ENCODE peak calls at places on chromosomes 11 and 22, in six cellular contexts. One of them, this sample, is unnamed.

GRCh38 chr11:90341986-90342385 is 119.1 kb upstream of the CHORDC1 start:
- DNase-seq in osteocyte: no peak
- DNase-seq in heart right ventricle: no peak
- DNase-seq in K562: no peak
- DNase-seq in GM10248: no peak
- DNase-seq in body of pancreas: no peak
- DNase-seq in this sample: no peak

GRCh38 chr11:65440831-65441499 is 18.4 kb downstream of the NEAT1 start:
- DNase-seq in osteocyte: no peak
- DNase-seq in heart right ventricle: no peak
- DNase-seq in K562: no peak
- DNase-seq in GM10248: no peak
- DNase-seq in body of pancreas: peak
- DNase-seq in this sample: no peak

GRCh38 chr11:64619196-64619595 is 28.2 kb downstream of the SLC22A12 start:
- DNase-seq in osteocyte: no peak
- DNase-seq in heart right ventricle: no peak
- DNase-seq in K562: no peak
- DNase-seq in GM10248: no peak
- DNase-seq in body of pancreas: no peak
- DNase-seq in this sample: no peak

GRCh38 chr11:8403310-8403709 is 139.6 kb upstream of the LMO1 start:
- DNase-seq in osteocyte: no peak
- DNase-seq in heart right ventricle: no peak
- DNase-seq in K562: no peak
- DNase-seq in GM10248: no peak
- DNase-seq in body of pancreas: no peak
- DNase-seq in this sample: no peak

GRCh38 chr11:76209956-76210885 is 3.9 kb upstream of the WNT11 start:
- DNase-seq in osteocyte: no peak
- DNase-seq in heart right ventricle: peak
- DNase-seq in K562: no peak
- DNase-seq in GM10248: no peak
- DNase-seq in body of pancreas: peak
- DNase-seq in this sample: no peak

GRCh38 chr22:48901324-48901723 is 926.3 kb downstream of the BRD1 start:
- DNase-seq in osteocyte: peak
- DNase-seq in heart right ventricle: no peak
- DNase-seq in K562: no peak
- DNase-seq in GM10248: no peak
- DNase-seq in body of pancreas: no peak
- DNase-seq in this sample: no peak

GRCh38 chr11:117381988-117382387 is 54.3 kb downstream of the CEP164 start:
- DNase-seq in osteocyte: no peak
- DNase-seq in heart right ventricle: no peak
- DNase-seq in K562: no peak
- DNase-seq in GM10248: no peak
- DNase-seq in body of pancreas: no peak
- DNase-seq in this sample: no peak

GRCh38 chr22:44697423-44698179 is 4.4 kb upstream of the PRR5 start:
- DNase-seq in osteocyte: peak
- DNase-seq in heart right ventricle: peak
- DNase-seq in K562: peak
- DNase-seq in GM10248: peak
- DNase-seq in body of pancreas: peak
- DNase-seq in this sample: peak

GRCh38 chr11:65781962-65782815 is 1.4 kb upstream of the AP5B1 start:
- DNase-seq in osteocyte: no peak
- DNase-seq in heart right ventricle: no peak
- DNase-seq in K562: no peak
- DNase-seq in GM10248: no peak
- DNase-seq in body of pancreas: no peak
- DNase-seq in this sample: peak

GRCh38 chr11:37184371-37184770 is 586.3 kb upstream of the RAG2 start:
- DNase-seq in osteocyte: no peak
- DNase-seq in heart right ventricle: no peak
- DNase-seq in K562: no peak
- DNase-seq in GM10248: no peak
- DNase-seq in body of pancreas: no peak
- DNase-seq in this sample: no peak

GRCh38 chr11:105144887-105145286 is 5.3 kb upstream of the CARD18 start:
- DNase-seq in osteocyte: no peak
- DNase-seq in heart right ventricle: no peak
- DNase-seq in K562: no peak
- DNase-seq in GM10248: no peak
- DNase-seq in body of pancreas: no peak
- DNase-seq in this sample: no peak

GRCh38 chr11:47523491-47524199 is 29.3 kb downstream of the CELF1 start:
- DNase-seq in osteocyte: no peak
- DNase-seq in heart right ventricle: peak
- DNase-seq in K562: peak
- DNase-seq in GM10248: no peak
- DNase-seq in body of pancreas: peak
- DNase-seq in this sample: no peak

GRCh38 chr22:48370508-48371325 is 1457.0 kb downstream of the BRD1 start:
- DNase-seq in osteocyte: peak
- DNase-seq in heart right ventricle: no peak
- DNase-seq in K562: no peak
- DNase-seq in GM10248: no peak
- DNase-seq in body of pancreas: no peak
- DNase-seq in this sample: no peak

GRCh38 chr11:113681711-113682410 is 24.2 kb downstream of the TMPRSS5 start:
- DNase-seq in osteocyte: no peak
- DNase-seq in heart right ventricle: no peak
- DNase-seq in K562: peak
- DNase-seq in GM10248: no peak
- DNase-seq in body of pancreas: no peak
- DNase-seq in this sample: no peak

GRCh38 chr22:20887375-20887774 is 28.6 kb downstream of the SNAP29 start:
- DNase-seq in osteocyte: no peak
- DNase-seq in heart right ventricle: no peak
- DNase-seq in K562: peak
- DNase-seq in GM10248: no peak
- DNase-seq in body of pancreas: no peak
- DNase-seq in this sample: no peak

GRCh38 chr11:67558084-67558772 is 25.4 kb upstream of the GSTP1 start:
- DNase-seq in osteocyte: no peak
- DNase-seq in heart right ventricle: peak
- DNase-seq in K562: no peak
- DNase-seq in GM10248: peak
- DNase-seq in body of pancreas: no peak
- DNase-seq in this sample: no peak

GRCh38 chr11:43708776-43709175 is 28.2 kb downstream of the HSD17B12 start:
- DNase-seq in osteocyte: no peak
- DNase-seq in heart right ventricle: no peak
- DNase-seq in K562: no peak
- DNase-seq in GM10248: no peak
- DNase-seq in body of pancreas: no peak
- DNase-seq in this sample: no peak

GRCh38 chr11:105201166-105201565 is 61.6 kb upstream of the CARD18 start:
- DNase-seq in osteocyte: no peak
- DNase-seq in heart right ventricle: no peak
- DNase-seq in K562: no peak
- DNase-seq in GM10248: no peak
- DNase-seq in body of pancreas: no peak
- DNase-seq in this sample: no peak

GRCh38 chr22:29663230-29663826 is 56.5 kb upstream of the CABP7 start:
- DNase-seq in osteocyte: no peak
- DNase-seq in heart right ventricle: no peak
- DNase-seq in K562: no peak
- DNase-seq in GM10248: no peak
- DNase-seq in body of pancreas: no peak
- DNase-seq in this sample: no peak

GRCh38 chr11:27718346-27718852 is 18.1 kb upstream of the BDNF start:
- DNase-seq in osteocyte: peak
- DNase-seq in heart right ventricle: no peak
- DNase-seq in K562: no peak
- DNase-seq in GM10248: no peak
- DNase-seq in body of pancreas: no peak
- DNase-seq in this sample: no peak

GRCh38 chr22:27624705-27625104 is 176.9 kb downstream of the MN1 start:
- DNase-seq in osteocyte: no peak
- DNase-seq in heart right ventricle: no peak
- DNase-seq in K562: no peak
- DNase-seq in GM10248: no peak
- DNase-seq in body of pancreas: no peak
- DNase-seq in this sample: no peak

GRCh38 chr11:4821021-4821420 is at the start of gene OR51F2:
- DNase-seq in osteocyte: no peak
- DNase-seq in heart right ventricle: no peak
- DNase-seq in K562: no peak
- DNase-seq in GM10248: no peak
- DNase-seq in body of pancreas: no peak
- DNase-seq in this sample: no peak

DNA sequence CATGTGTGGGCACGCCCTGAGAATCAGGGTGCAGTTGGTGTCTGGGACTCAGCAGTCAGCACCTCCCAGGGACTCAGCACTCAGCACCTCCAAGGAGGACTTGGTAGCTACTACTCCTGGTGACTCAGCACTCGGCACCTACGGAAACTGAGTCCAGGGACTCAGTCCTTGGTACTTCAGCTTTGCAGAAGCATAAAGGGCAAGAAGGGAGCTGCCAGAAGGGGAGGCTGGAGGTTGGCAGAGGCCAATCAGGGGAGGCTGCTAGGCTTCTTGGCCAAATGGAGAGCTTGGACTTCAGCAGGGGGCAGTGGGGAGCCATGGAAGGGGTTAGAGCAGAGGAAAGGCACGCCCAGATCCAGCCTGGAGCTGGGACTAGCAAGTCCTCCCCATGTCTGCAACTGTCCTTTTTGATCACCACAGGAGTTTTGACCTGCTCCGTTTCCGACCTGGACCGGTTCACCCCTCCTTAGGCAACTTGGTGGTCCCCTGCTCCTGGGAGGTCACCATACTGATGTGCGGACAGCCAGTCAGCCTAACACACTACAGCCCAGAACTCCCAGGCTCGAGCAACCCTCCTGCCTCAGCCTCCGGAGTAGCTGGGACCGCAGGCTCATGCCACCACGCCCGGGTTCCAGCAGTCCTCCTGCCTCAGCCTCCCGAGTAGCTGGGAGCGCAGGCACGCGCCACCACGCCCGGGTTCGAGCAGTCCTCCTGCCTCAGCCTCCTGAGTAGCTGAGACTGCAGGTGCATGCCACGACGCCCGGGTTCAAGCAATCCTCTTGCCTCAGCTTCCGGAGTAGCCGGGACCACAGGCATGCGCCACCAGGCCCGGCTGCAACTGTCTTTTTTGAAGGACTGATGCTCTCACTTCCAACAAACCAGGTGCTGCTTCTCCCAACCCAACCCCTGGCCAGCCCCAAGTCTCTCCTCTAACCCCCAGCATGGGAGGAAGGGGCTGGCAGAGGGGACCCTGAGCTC is 1.5 kb downstream of the ANO9 start:
- DNase-seq in osteocyte: no peak
- DNase-seq in heart right ventricle: no peak
- DNase-seq in K562: peak
- DNase-seq in GM10248: no peak
- DNase-seq in body of pancreas: no peak
- DNase-seq in this sample: no peak
- TF ChIP-seq CTCF in osteocyte: no peak
- TF ChIP-seq CTCF in heart right ventricle: peak
- TF ChIP-seq CTCF in K562: peak
- TF ChIP-seq CTCF in GM10248: peak
- TF ChIP-seq CTCF in body of pancreas: no peak
- TF ChIP-seq CTCF in this sample: no peak

GRCh38 chr11:10454506-10454901 is 560 bp upstream of the AMPD3 start:
- DNase-seq in osteocyte: no peak
- DNase-seq in heart right ventricle: no peak
- DNase-seq in K562: no peak
- DNase-seq in GM10248: no peak
- DNase-seq in body of pancreas: no peak
- DNase-seq in this sample: no peak

GRCh38 chr11:10452211-10452767 is 2.8 kb upstream of the AMPD3 start:
- DNase-seq in osteocyte: no peak
- DNase-seq in heart right ventricle: no peak
- DNase-seq in K562: no peak
- DNase-seq in GM10248: no peak
- DNase-seq in body of pancreas: no peak
- DNase-seq in this sample: no peak

GRCh38 chr11:10451399-10452116 is 3.5 kb upstream of the AMPD3 start:
- DNase-seq in osteocyte: no peak
- DNase-seq in heart right ventricle: no peak
- DNase-seq in K562: no peak
- DNase-seq in GM10248: no peak
- DNase-seq in body of pancreas: no peak
- DNase-seq in this sample: no peak

GRCh38 chr11:10453261-10453660 is 1.8 kb upstream of the AMPD3 start:
- DNase-seq in osteocyte: no peak
- DNase-seq in heart right ventricle: no peak
- DNase-seq in K562: no peak
- DNase-seq in GM10248: no peak
- DNase-seq in body of pancreas: no peak
- DNase-seq in this sample: no peak

GRCh38 chr11:10450451-10451398 is 4.3 kb upstream of the AMPD3 start:
- DNase-seq in osteocyte: no peak
- DNase-seq in heart right ventricle: peak
- DNase-seq in K562: no peak
- DNase-seq in GM10248: peak
- DNase-seq in body of pancreas: peak
- DNase-seq in this sample: no peak
- TF ChIP-seq CTCF in osteocyte: peak
- TF ChIP-seq CTCF in heart right ventricle: peak
- TF ChIP-seq CTCF in K562: no peak
- TF ChIP-seq CTCF in GM10248: peak
- TF ChIP-seq CTCF in body of pancreas: peak
- TF ChIP-seq CTCF in this sample: no peak

GRCh38 chr11:83671295-83671694 is 385.1 kb upstream of the CCDC90B start:
- DNase-seq in osteocyte: no peak
- DNase-seq in heart right ventricle: no peak
- DNase-seq in K562: no peak
- DNase-seq in GM10248: no peak
- DNase-seq in body of pancreas: no peak
- DNase-seq in this sample: no peak
- TF ChIP-seq CTCF in osteocyte: no peak
- TF ChIP-seq CTCF in heart right ventricle: no peak
- TF ChIP-seq CTCF in K562: no peak
- TF ChIP-seq CTCF in GM10248: no peak
- TF ChIP-seq CTCF in body of pancreas: no peak
- TF ChIP-seq CTCF in this sample: peak

DNA sequence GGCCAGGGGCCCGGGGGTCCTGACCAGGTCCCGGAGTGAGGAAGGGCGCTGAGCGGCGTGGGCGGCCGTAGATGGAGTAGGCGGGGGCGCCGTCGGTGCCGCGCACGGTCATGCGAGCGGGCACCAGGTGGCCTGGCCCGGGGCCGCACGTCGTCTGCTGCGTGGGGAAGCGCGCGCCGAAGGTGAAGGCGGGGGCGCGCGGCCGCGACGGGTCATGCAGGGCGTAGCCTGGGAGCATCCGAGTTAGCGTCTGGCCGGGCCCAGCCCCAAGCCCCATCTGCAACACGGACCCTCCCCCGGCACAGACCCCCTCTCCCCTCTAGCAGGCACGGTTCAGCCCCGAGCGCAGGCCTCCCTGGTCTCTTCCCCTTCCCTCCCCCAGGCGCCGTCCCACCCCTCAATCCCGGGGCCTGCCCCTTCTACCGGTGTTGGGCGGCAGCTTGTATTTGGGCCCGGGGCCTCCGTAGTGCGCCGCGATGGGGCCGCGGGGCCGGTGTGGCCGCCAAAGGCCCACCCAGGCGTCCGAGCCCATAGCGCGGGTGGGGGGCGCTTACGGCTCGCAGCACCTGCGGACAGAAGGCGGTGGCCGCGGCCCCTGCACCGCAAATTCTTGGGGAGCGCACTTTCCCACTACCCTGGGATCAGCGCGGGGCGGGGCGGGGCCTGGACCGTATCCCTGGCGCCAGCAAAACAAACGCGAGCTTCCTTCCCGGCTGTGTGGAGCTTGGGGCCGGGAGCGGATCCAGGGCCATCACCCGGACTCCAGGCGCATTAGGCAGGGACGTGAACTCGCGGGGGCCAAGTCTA is 1.9 kb upstream of the TYMP start:
- DNase-seq in osteocyte: peak
- DNase-seq in heart right ventricle: peak
- DNase-seq in K562: no peak
- DNase-seq in GM10248: peak
- DNase-seq in body of pancreas: peak
- DNase-seq in this sample: no peak
- TF ChIP-seq CTCF in osteocyte: no peak
- TF ChIP-seq CTCF in heart right ventricle: no peak
- TF ChIP-seq CTCF in K562: no peak
- TF ChIP-seq CTCF in GM10248: no peak
- TF ChIP-seq CTCF in body of pancreas: no peak
- TF ChIP-seq CTCF in this sample: no peak

This sample was measured in D721Med.